ENCODE peak calls at places on chromosomes 2 and 18, in eight cellular contexts. N is globus pallidus; Z is stimulated activated CD8-positive, alpha-beta memory T cell treated with anti-CD3 and anti-CD28 coated beads, Interleukin-7, amount 100 ng/mL, for 24 hours; F is neural crest cell; D is H54; M is foreskin keratinocyte; X is left kidney; V is activated T-helper 2 cell treated with anti-CD3 and anti-CD28 coated beads, Interferon-gamma antibody, Interleukin-2, Interleukin-4, amounts not matched to agents 10 μg/mL and 5 μg/mL and 100 μg/mL, durations not matched to agents 14 hours and 24 hours and 36 hours. O is an unnamed sample.

GRCh38 chr2:68458962-68459361 is 8.1 kb downstream of the FBXO48 start:
- DNase-seq in M (peak; percentile 34), V (no peak), Z (no peak), N (no peak), D (no peak), X (no peak), F (no peak), O (no peak)

GRCh38 chr2:213013979-213014378 is 137.4 kb downstream of the IKZF2 start:
- DNase-seq in N (no peak), D (no peak), M (no peak), X (no peak), Z (no peak), F (no peak), V (no peak), O (no peak)

GRCh38 chr2:127604986-127605385 is 41.0 kb upstream of the GPR17 start:
- DNase-seq in V (no peak), N (no peak), X (no peak), F (no peak), M (no peak), D (no peak), Z (no peak), O (no peak)

GRCh38 chr2:12202301-12202700 is 455.9 kb downstream of the LPIN1 start:
- DNase-seq in X (peak; percentile 56), N (no peak), D (no peak), F (no peak), V (no peak), Z (no peak), M (no peak), O (no peak)

GRCh38 chr2:95074663-95075439 is 46.8 kb downstream of the MRPS5 start:
- DNase-seq in Z (no peak), M (no peak), F (no peak), V (peak; percentile 72), X (peak; percentile 51), D (no peak), N (no peak), O (no peak)

GRCh38 chr18:77203071-77203470 is 46.6 kb upstream of the GALR1 start:
- DNase-seq in F (no peak), D (no peak), M (no peak), X (peak; percentile 78), Z (no peak), N (no peak), V (no peak), O (no peak)

GRCh38 chr2:46978696-46979095 is 63.1 kb upstream of the MCFD2 start:
- DNase-seq in V (peak; percentile 14), F (no peak), M (no peak), N (no peak), X (no peak), Z (no peak), D (no peak), O (no peak)

GRCh38 chr18:76401496-76401895 is 93.5 kb downstream of the ZNF516 start:
- DNase-seq in Z (no peak), M (no peak), N (no peak), V (no peak), X (no peak), D (no peak), F (no peak), O (no peak)

GRCh38 chr2:155600296-155600695 is 732.2 kb downstream of the NR4A2 start:
- DNase-seq in M (no peak), X (no peak), Z (no peak), D (no peak), V (no peak), N (no peak), F (no peak), O (no peak)

GRCh38 chr2:53130441-53130943 is 637.1 kb upstream of the CHAC2 start:
- DNase-seq in Z (no peak), X (no peak), N (no peak), F (no peak), D (no peak), M (peak; percentile 63), V (no peak), O (no peak)

GRCh38 chr2:114659895-114660294 is 217.5 kb downstream of the DPP10 start:
- DNase-seq in F (no peak), V (no peak), D (no peak), Z (no peak), X (no peak), M (no peak), N (no peak), O (no peak)

GRCh38 chr2:237500681-237501424 is 13.8 kb downstream of the MLPH start:
- DNase-seq in M (peak; percentile 69), Z (no peak), D (peak; percentile 94), N (no peak), X (no peak), F (no peak), V (no peak), O (peak; percentile 94)

GRCh38 chr2:48240912-48241311 is 289.0 kb upstream of the STON1 start:
- DNase-seq in D (no peak), M (no peak), V (no peak), X (peak; percentile 14), F (no peak), N (no peak), Z (no peak), O (no peak)

GRCh38 chr18:57150828-57151227 is 3.9 kb downstream of the BOD1L2 start:
- DNase-seq in V (no peak), F (no peak), X (peak; percentile 60), Z (no peak), D (no peak), M (no peak), N (no peak), O (no peak)

GRCh38 chr18:24793742-24794141 is 333.3 kb downstream of the HRH4 start:
- DNase-seq in V (no peak), M (no peak), N (no peak), F (no peak), Z (no peak), D (no peak), X (no peak), O (no peak)

GRCh38 chr2:28025116-28025515 is 134.6 kb downstream of the BABAM2 start:
- DNase-seq in M (no peak), Z (no peak), N (no peak), F (no peak), V (no peak), X (no peak), D (no peak), O (no peak)